ENCODE peak calls at places on chromosome 7, in four cellular contexts. One of them, this sample, is unnamed.

GRCh38 chr7:46461334-46461777 is 540.3 kb upstream of the IGFBP3 start:
- DNase-seq in breast epithelium: no peak
- DNase-seq in transverse colon: no peak
- DNase-seq in HL-60: no peak
- DNase-seq in this sample: no peak

GRCh38 chr7:56175086-56175760 is 59.0 kb upstream of the NUPR2 start:
- DNase-seq in breast epithelium: peak
- DNase-seq in transverse colon: peak
- DNase-seq in HL-60: no peak
- DNase-seq in this sample: no peak

GRCh38 chr7:20030915-20031362 is 186.2 kb downstream of the MACC1 start:
- DNase-seq in breast epithelium: no peak
- DNase-seq in transverse colon: no peak
- DNase-seq in HL-60: no peak
- DNase-seq in this sample: no peak

GRCh38 chr7:99393363-99394187 is 14.8 kb downstream of the PDAP1 start:
- DNase-seq in breast epithelium: no peak
- DNase-seq in transverse colon: no peak
- DNase-seq in HL-60: no peak
- DNase-seq in this sample: peak

GRCh38 chr7:73452999-73453635 is 19.5 kb downstream of the FZD9 start:
- DNase-seq in breast epithelium: no peak
- DNase-seq in transverse colon: no peak
- DNase-seq in HL-60: no peak
- DNase-seq in this sample: no peak

GRCh38 chr7:148348466-148348865 is 242.1 kb upstream of the C7orf33 start:
- DNase-seq in breast epithelium: no peak
- DNase-seq in transverse colon: no peak
- DNase-seq in HL-60: no peak
- DNase-seq in this sample: no peak

GRCh38 chr7:50706469-50706937 is 76.2 kb downstream of the GRB10 start:
- DNase-seq in breast epithelium: no peak
- DNase-seq in transverse colon: no peak
- DNase-seq in HL-60: no peak
- DNase-seq in this sample: no peak

GRCh38 chr7:70775570-70776156 is 356.3 kb upstream of the GALNT17 start:
- DNase-seq in breast epithelium: no peak
- DNase-seq in transverse colon: no peak
- DNase-seq in HL-60: no peak
- DNase-seq in this sample: no peak

GRCh38 chr7:45874408-45875131 is 1.7 kb upstream of the CCDC201 start:
- DNase-seq in breast epithelium: no peak
- DNase-seq in transverse colon: no peak
- DNase-seq in HL-60: no peak
- DNase-seq in this sample: no peak

GRCh38 chr7:156056548-156056947 is 244.3 kb upstream of the SHH start:
- DNase-seq in breast epithelium: no peak
- DNase-seq in transverse colon: no peak
- DNase-seq in HL-60: no peak
- DNase-seq in this sample: no peak

GRCh38 chr7:138538996-138539644 is 79.1 kb downstream of the TRIM24 start:
- DNase-seq in breast epithelium: no peak
- DNase-seq in transverse colon: no peak
- DNase-seq in HL-60: no peak
- DNase-seq in this sample: no peak

GRCh38 chr7:24059775-24060174 is 224.2 kb upstream of the NPY start:
- DNase-seq in breast epithelium: no peak
- DNase-seq in transverse colon: no peak
- DNase-seq in HL-60: no peak
- DNase-seq in this sample: no peak

GRCh38 chr7:127251458-127252379 is 1.0 kb downstream of the GRM8 start:
- DNase-seq in breast epithelium: no peak
- DNase-seq in transverse colon: peak
- DNase-seq in HL-60: no peak
- DNase-seq in this sample: no peak

GRCh38 chr7:65915921-65916657 is 43.2 kb downstream of the VKORC1L1 start:
- DNase-seq in breast epithelium: no peak
- DNase-seq in transverse colon: no peak
- DNase-seq in HL-60: no peak
- DNase-seq in this sample: no peak

GRCh38 chr7:1537631-1538412 is 7.3 kb downstream of the MAFK start:
- DNase-seq in breast epithelium: peak
- DNase-seq in transverse colon: peak
- DNase-seq in HL-60: no peak
- DNase-seq in this sample: no peak

GRCh38 chr7:7765422-7765821 is 47.0 kb upstream of the RPA3 start:
- DNase-seq in breast epithelium: no peak
- DNase-seq in transverse colon: no peak
- DNase-seq in HL-60: no peak
- DNase-seq in this sample: no peak

DNA sequence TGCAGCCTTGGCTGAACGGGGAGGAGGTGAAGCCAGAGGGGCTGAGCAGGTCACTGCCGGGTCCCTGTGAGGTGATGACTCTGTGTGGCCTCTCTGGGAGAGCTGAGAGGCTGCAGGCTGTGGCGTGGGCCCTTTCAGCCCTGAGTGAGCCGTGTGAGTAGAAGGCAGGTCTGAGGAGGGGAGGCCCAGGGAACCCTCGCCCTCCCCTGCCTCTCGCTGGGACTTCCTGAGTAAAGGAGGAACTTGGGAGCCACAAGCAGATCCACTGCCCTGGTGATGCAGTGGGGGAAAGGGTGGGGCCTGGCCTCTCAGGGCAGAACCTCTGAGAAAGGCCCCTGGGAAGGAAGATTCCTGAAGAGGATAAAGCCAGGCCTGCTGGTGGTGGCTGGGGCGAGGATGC is 22.8 kb downstream of the EEPD1 start:
- DNase-seq in breast epithelium: no peak
- DNase-seq in transverse colon: peak
- DNase-seq in HL-60: peak
- DNase-seq in this sample: no peak
- TF ChIP-seq POLR2AphosphoS5 in breast epithelium: no peak
- TF ChIP-seq POLR2AphosphoS5 in transverse colon: no peak
- TF ChIP-seq POLR2AphosphoS5 in HL-60: peak
- TF ChIP-seq POLR2AphosphoS5 in this sample: no peak

GRCh38 chr7:27197137-27198042 is 2.5 kb downstream of the HOXA13 start:
- DNase-seq in breast epithelium: no peak
- DNase-seq in transverse colon: no peak
- DNase-seq in HL-60: no peak
- DNase-seq in this sample: no peak

GRCh38 chr7:27200761-27201230 is 905 bp upstream of the HOXA13 start:
- DNase-seq in breast epithelium: no peak
- DNase-seq in transverse colon: no peak
- DNase-seq in HL-60: no peak
- DNase-seq in this sample: no peak

GRCh38 chr7:27198138-27198841 is 1.6 kb downstream of the HOXA13 start:
- DNase-seq in breast epithelium: no peak
- DNase-seq in transverse colon: no peak
- DNase-seq in HL-60: no peak
- DNase-seq in this sample: peak

GRCh38 chr7:27199820-27200760 is at the start of gene HOXA13:
- DNase-seq in breast epithelium: no peak
- DNase-seq in transverse colon: peak
- DNase-seq in HL-60: no peak
- DNase-seq in this sample: peak

DNA sequence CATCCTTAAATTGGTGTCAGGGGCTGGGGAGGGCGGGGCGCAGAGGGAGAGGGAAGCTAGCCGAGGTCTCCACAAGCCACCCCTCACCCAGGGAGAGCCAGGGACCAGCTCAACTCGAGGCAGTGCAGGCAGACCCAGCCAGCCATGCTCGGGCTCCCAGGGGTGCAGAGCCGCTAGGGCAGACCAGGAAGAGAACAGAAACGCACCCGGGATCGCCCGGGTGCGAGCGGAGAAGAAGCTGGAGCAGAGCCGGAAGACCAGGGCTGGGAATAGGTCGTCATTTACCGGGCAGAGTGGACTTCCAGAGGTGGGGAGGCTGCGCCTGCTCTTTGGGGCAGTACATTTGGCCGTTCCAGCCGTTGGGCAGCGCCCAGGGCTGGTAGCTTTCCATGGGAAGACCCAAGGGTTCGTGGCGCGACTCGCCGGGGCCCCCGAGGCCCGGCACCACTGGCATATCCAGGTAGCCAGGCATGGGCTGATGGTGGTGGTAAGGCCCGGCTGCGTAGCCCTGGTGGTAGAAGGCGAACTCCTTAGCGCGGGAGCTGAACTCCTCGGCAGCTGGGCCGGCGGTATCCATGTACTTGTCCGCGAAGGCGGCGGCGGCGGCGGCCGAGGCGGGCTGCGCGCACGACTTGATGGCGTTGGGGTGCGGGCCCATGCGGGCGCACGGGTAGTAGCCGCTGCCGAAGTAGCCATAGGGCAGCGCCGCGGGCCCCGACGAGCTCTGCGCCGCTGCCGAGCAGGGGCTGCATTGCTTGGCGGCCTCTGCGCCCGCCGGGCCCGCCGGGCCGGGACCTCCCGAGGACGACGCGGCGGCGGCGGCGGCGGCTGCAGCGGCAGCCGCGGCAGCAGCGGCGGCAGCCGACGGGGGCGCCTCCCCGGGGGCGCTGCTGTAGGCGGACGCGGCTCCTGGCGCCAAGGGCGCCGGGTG is 755 bp downstream of the HOXA13 start:
- DNase-seq in breast epithelium: no peak
- DNase-seq in transverse colon: no peak
- DNase-seq in HL-60: no peak
- DNase-seq in this sample: peak
- H3K27ac ChIP-seq in breast epithelium: no peak
- H3K27ac ChIP-seq in transverse colon: peak
- H3K27ac ChIP-seq in HL-60: no peak
- H3K27ac ChIP-seq in this sample: peak

DNA sequence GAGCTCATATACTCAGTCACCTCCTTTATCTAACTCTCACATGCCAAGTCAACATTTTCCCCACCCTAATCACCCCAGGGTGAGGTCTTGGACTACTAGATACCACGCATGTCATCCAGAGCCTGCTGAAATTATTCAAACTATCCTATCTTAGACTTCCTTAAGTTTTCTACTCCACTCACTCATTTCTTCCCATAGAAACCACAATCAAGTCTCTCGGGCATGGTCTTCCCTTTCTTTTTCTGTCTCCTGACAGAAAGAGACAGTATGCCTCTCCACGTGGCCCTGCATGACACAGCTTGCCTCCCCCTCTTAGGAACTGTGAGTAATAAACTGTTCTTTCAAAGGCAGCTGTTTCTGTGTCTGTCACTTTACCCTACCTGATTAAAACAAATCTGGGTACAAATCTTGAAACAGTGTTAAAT is 29.4 kb downstream of the TAS2R41 start:
- DNase-seq in breast epithelium: no peak
- DNase-seq in transverse colon: no peak
- DNase-seq in HL-60: no peak
- DNase-seq in this sample: no peak
- TF ChIP-seq POLR2AphosphoS5 in breast epithelium: no peak
- TF ChIP-seq POLR2AphosphoS5 in transverse colon: no peak
- TF ChIP-seq POLR2AphosphoS5 in HL-60: no peak
- TF ChIP-seq POLR2AphosphoS5 in this sample: no peak

DNA sequence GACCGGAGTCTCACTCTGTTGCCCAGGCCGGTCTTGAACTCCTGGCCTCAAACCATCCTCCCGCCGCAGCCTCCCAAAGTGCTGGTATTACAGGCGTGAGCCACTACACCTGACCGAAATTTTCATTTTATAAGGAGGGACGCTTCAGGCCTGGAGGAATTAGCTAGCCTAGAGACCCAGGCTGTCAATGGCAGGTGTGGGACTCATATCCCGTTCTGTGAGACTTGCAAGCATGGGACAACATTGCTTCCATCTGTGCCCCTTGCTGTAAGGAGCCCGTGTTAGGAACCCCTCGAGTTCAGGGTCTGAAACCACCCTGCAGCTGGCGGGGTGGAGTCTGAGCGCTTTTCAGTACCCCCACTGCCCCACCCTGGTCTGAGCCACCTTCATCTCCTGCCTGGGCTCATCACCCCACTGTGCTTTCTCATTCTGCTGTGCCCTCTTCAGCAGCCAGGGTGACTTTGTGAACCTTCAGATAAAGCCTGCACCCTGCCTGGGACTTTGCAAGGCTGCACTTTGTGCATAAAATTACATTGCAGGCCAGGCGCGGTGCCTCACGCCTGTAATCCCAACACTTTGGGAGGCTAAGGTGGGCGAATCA is 1.3 kb upstream of the DAGLB start:
- DNase-seq in breast epithelium: no peak
- DNase-seq in transverse colon: no peak
- DNase-seq in HL-60: no peak
- DNase-seq in this sample: no peak
- H3K27ac ChIP-seq in breast epithelium: peak
- H3K27ac ChIP-seq in transverse colon: peak
- H3K27ac ChIP-seq in HL-60: peak
- H3K27ac ChIP-seq in this sample: peak

DNA sequence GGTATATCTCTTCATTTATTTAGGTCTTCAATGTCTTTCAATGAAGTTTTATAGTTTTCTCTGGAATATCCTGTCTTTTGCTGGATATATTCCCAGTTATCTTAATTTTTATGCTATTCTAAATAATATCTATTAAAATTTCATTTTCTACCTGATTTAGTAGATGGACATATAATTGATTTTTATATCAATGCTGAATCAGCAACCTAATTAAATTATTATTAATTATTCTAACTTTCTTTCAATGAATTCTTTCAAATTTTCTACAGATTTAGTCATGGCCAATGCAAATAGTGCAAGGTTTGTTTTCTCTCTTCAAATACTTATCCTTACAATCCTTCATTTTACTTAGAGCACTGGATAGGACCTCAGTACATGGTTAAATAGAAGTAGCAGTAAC is 56.8 kb downstream of the DENND11 start:
- DNase-seq in breast epithelium: no peak
- DNase-seq in transverse colon: no peak
- DNase-seq in HL-60: no peak
- DNase-seq in this sample: no peak
- TF ChIP-seq POLR2AphosphoS5 in breast epithelium: no peak
- TF ChIP-seq POLR2AphosphoS5 in transverse colon: no peak
- TF ChIP-seq POLR2AphosphoS5 in HL-60: no peak
- TF ChIP-seq POLR2AphosphoS5 in this sample: no peak

GRCh38 chr7:4667776-4668509 is 14.2 kb upstream of the FOXK1 start:
- DNase-seq in breast epithelium: no peak
- DNase-seq in transverse colon: no peak
- DNase-seq in HL-60: no peak
- DNase-seq in this sample: no peak
- H3K27ac ChIP-seq in breast epithelium: no peak
- H3K27ac ChIP-seq in transverse colon: peak
- H3K27ac ChIP-seq in HL-60: no peak
- H3K27ac ChIP-seq in this sample: no peak

This sample was measured in prostate gland.